ENCODE peak calls at places on chromosomes 4 and X, in five cellular contexts. J, T, N, R and S are unnamed samples.

GRCh38 chr4:89788243-89789072 is 48.5 kb downstream of the SNCA start:
- DNase-seq in T (no peak), J (no peak), N (no peak), R (no peak), S (peak)

GRCh38 chr4:39963656-39964055 is 14.1 kb downstream of the PDS5A start:
- DNase-seq in R (no peak), T (no peak), N (no peak), J (no peak), S (no peak)

GRCh38 chrX:154738013-154738738 is 12.7 kb downstream of the GAB3 start:
- DNase-seq in N (no peak), R (no peak), T (no peak), J (peak), S (peak)

GRCh38 chr4:147408189-147408588 is 72.7 kb upstream of the EDNRA start:
- DNase-seq in J (no peak), N (no peak), T (no peak), R (no peak), S (peak)

GRCh38 chrX:150575415-150575814 is 7.0 kb downstream of the MTM1 start:
- DNase-seq in T (no peak), R (no peak), J (no peak), N (no peak), S (peak)

GRCh38 chrX:41737065-41737464 is 13.1 kb downstream of the GPR82 start:
- DNase-seq in T (no peak), J (no peak), N (no peak), R (no peak), S (no peak)

GRCh38 chr4:88008624-88009235 is 1.3 kb downstream of the PKD2 start:
- DNase-seq in N (no peak), R (peak), J (no peak), T (no peak), S (peak)

GRCh38 chrX:41014776-41015175 is 70.5 kb upstream of the USP9X start:
- DNase-seq in T (no peak), J (no peak), R (no peak), N (no peak), S (peak)

GRCh38 chrX:131322646-131323045 is 33.5 kb upstream of the IGSF1 start:
- DNase-seq in J (no peak), N (no peak), R (no peak), T (no peak), S (no peak)

GRCh38 chrX:67604979-67605703 is 61.3 kb downstream of the AR start:
- DNase-seq in N (no peak), J (no peak), R (no peak), T (no peak), S (peak)

GRCh38 chr4:118032691-118033090 is 1.6 kb upstream of the NDST3 start:
- DNase-seq in R (no peak), N (no peak), T (no peak), J (no peak), S (peak)

GRCh38 chrX:10597871-10598270 is 22.5 kb downstream of the MID1 start:
- DNase-seq in J (no peak), T (no peak), N (no peak), R (peak), S (peak)

GRCh38 chr4:122771724-122772123 is 39.2 kb downstream of the BBS12 start:
- DNase-seq in R (no peak), N (no peak), T (no peak), J (no peak), S (no peak)

GRCh38 chrX:33183366-33183765 is 28.0 kb downstream of the DMD start:
- DNase-seq in J (no peak), T (no peak), N (peak), R (peak), S (peak)

GRCh38 chr4:176300565-176300964 is 19.2 kb upstream of the SPCS3 start:
- DNase-seq in N (no peak), T (no peak), R (no peak), J (no peak), S (no peak)

GRCh38 chr4:183657564-183657963 is 1.4 kb downstream of the RWDD4 start:
- DNase-seq in J (no peak), R (no peak), N (no peak), T (no peak), S (no peak)

GRCh38 chr4:177692907-177693306 is 250.7 kb upstream of the AGA start:
- DNase-seq in J (no peak), T (no peak), N (no peak), R (no peak), S (no peak)

GRCh38 chr4:33882246-33882990 is 2361.9 kb downstream of the ARAP2 start:
- DNase-seq in T (no peak), J (no peak), R (no peak), N (no peak), S (peak)

GRCh38 chrX:56025872-56026571 is 206.1 kb upstream of the KLF8 start:
- DNase-seq in N (no peak), T (no peak), R (no peak), J (no peak), S (no peak)

GRCh38 chrX:41664307-41665299 is 24.2 kb upstream of the GPR34 start:
- DNase-seq in N (no peak), T (no peak), R (no peak), J (no peak), S (peak)

GRCh38 chrX:53330331-53330730 is 48.9 kb upstream of the IQSEC2 start:
- DNase-seq in T (no peak), R (no peak), N (no peak), J (peak), S (no peak)

GRCh38 chrX:73215263-73215662 is 612 bp upstream of the NAP1L2 start:
- DNase-seq in J (no peak), R (no peak), T (no peak), N (no peak), S (no peak)

GRCh38 chrX:31209005-31209612 is 137.3 kb upstream of the FTHL17 start:
- DNase-seq in T (no peak), N (no peak), R (no peak), J (no peak), S (no peak)

GRCh38 chr4:173288698-173289350 is 45.3 kb downstream of the HMGB2 start:
- DNase-seq in N (no peak), R (no peak), T (no peak), J (no peak), S (no peak)

GRCh38 chrX:112197845-112198244 is 115.3 kb upstream of the TRPC5 start:
- DNase-seq in R (no peak), J (no peak), N (no peak), T (no peak), S (no peak)

GRCh38 chr4:110183643-110184042 is 14.8 kb downstream of the ELOVL6 start:
- DNase-seq in R (no peak), N (no peak), T (no peak), J (no peak), S (no peak)

GRCh38 chr4:100828986-100829685 is 311.3 kb upstream of the EMCN start:
- DNase-seq in J (no peak), N (no peak), T (no peak), R (no peak), S (peak)

GRCh38 chr4:174398728-174399127 is 115.0 kb downstream of the CEP44 start:
- DNase-seq in R (no peak), J (no peak), N (no peak), T (no peak), S (peak)

GRCh38 chrX:41108007-41108683 is 22.9 kb downstream of the USP9X start:
- DNase-seq in N (no peak), J (no peak), R (no peak), T (no peak), S (peak)

GRCh38 chrX:155645180-155645579 is 32.4 kb upstream of the TMLHE start:
- DNase-seq in N (no peak), T (no peak), R (no peak), J (no peak), S (no peak)